ENCODE peak calls at places on chromosome 13, in four cellular contexts. E, J, G and D are unnamed samples.

GRCh38 chr13:76023644-76024043 is 387.5 kb downstream of the LMO7 start:
- DNase-seq in E (no peak), J (no peak), G (no peak), D (no peak)

GRCh38 chr13:94546071-94546839 is 49.7 kb downstream of the TGDS start:
- DNase-seq in E (no peak), J (no peak), G (no peak), D (no peak)

GRCh38 chr13:32838985-32839384 is 177.2 kb upstream of the KL start:
- DNase-seq in E (no peak), J (no peak), G (no peak), D (no peak)

GRCh38 chr13:110382229-110382628 is 75.1 kb downstream of the COL4A2 start:
- DNase-seq in E (no peak), J (no peak), G (no peak), D (peak)

GRCh38 chr13:43848250-43848649 is 31.3 kb downstream of the CCDC122 start:
- DNase-seq in E (no peak), J (no peak), G (no peak), D (peak)

GRCh38 chr13:51148223-51148951 is 37.3 kb upstream of the C13orf42 start:
- DNase-seq in E (no peak), J (no peak), G (no peak), D (no peak)

GRCh38 chr13:32660227-32660626 is 74.0 kb downstream of the PDS5B start:
- DNase-seq in E (no peak), J (no peak), G (no peak), D (no peak)

GRCh38 chr13:49098198-49098597 is 121.9 kb upstream of the MLNR start:
- DNase-seq in E (no peak), J (no peak), G (no peak), D (no peak)

GRCh38 chr13:55569082-55569481 is 1571.6 kb upstream of the PRR20A start:
- DNase-seq in E (no peak), J (no peak), G (no peak), D (no peak)

GRCh38 chr13:100922599-100922998 is 248.0 kb upstream of the TMTC4 start:
- DNase-seq in E (no peak), J (no peak), G (no peak), D (no peak)

GRCh38 chr13:36998624-36999041 is 507 bp downstream of the ALG5 start:
- DNase-seq in E (peak), J (no peak), G (peak), D (peak)

GRCh38 chr13:95540848-95541247 is 11.7 kb upstream of the CLDN10 start:
- DNase-seq in E (no peak), J (no peak), G (no peak), D (peak)